ENCODE peak calls at places on chromosomes 2 and 18, in five cellular contexts. One of them, this sample, is unnamed.

GRCh38 chr2:102979429-102979828 is 217.6 kb downstream of the TMEM182 start:
- DNase-seq in IMR-90: no peak
- DNase-seq in A549: no peak
- DNase-seq in K562: no peak
- DNase-seq in PC-3: no peak
- DNase-seq in this sample: no peak

GRCh38 chr2:8694737-8695136 is 12.9 kb downstream of the ID2 start:
- DNase-seq in IMR-90: peak; percentile 39
- DNase-seq in A549: no peak
- DNase-seq in K562: no peak
- DNase-seq in PC-3: peak; percentile 82
- DNase-seq in this sample: no peak

GRCh38 chr2:45731146-45731545 is 79.7 kb downstream of the PRKCE start:
- DNase-seq in K562: no peak
- DNase-seq in PC-3: no peak
- DNase-seq in IMR-90: peak; percentile 13
- DNase-seq in A549: no peak
- DNase-seq in this sample: no peak

GRCh38 chr2:46669016-46669415 is 189.7 kb downstream of the TMEM247 start:
- DNase-seq in IMR-90: no peak
- DNase-seq in A549: no peak
- DNase-seq in K562: no peak
- DNase-seq in PC-3: no peak
- DNase-seq in this sample: no peak

GRCh38 chr2:210366675-210367080 is 51.7 kb upstream of the MYL1 start:
- DNase-seq in IMR-90: no peak
- DNase-seq in K562: no peak
- DNase-seq in PC-3: no peak
- DNase-seq in A549: no peak
- DNase-seq in this sample: peak; percentile 65

GRCh38 chr2:30448308-30448707 is 1.3 kb downstream of the LCLAT1 start:
- DNase-seq in IMR-90: no peak
- DNase-seq in A549: no peak
- DNase-seq in K562: no peak
- DNase-seq in PC-3: no peak
- DNase-seq in this sample: no peak

GRCh38 chr18:70037453-70038061 is 89.9 kb upstream of the CD226 start:
- DNase-seq in PC-3: no peak
- DNase-seq in IMR-90: no peak
- DNase-seq in A549: no peak
- DNase-seq in K562: peak; percentile 14
- DNase-seq in this sample: peak; percentile 94

GRCh38 chr2:149100739-149101699 is 62.5 kb downstream of the LYPD6B start:
- DNase-seq in A549: no peak
- DNase-seq in IMR-90: no peak
- DNase-seq in PC-3: no peak
- DNase-seq in K562: no peak
- DNase-seq in this sample: no peak

GRCh38 chr2:191009541-191010374 is 4.2 kb downstream of the STAT1 start:
- DNase-seq in A549: no peak
- DNase-seq in K562: no peak
- DNase-seq in PC-3: peak; percentile 67
- DNase-seq in IMR-90: peak; percentile 66
- DNase-seq in this sample: no peak

DNA sequence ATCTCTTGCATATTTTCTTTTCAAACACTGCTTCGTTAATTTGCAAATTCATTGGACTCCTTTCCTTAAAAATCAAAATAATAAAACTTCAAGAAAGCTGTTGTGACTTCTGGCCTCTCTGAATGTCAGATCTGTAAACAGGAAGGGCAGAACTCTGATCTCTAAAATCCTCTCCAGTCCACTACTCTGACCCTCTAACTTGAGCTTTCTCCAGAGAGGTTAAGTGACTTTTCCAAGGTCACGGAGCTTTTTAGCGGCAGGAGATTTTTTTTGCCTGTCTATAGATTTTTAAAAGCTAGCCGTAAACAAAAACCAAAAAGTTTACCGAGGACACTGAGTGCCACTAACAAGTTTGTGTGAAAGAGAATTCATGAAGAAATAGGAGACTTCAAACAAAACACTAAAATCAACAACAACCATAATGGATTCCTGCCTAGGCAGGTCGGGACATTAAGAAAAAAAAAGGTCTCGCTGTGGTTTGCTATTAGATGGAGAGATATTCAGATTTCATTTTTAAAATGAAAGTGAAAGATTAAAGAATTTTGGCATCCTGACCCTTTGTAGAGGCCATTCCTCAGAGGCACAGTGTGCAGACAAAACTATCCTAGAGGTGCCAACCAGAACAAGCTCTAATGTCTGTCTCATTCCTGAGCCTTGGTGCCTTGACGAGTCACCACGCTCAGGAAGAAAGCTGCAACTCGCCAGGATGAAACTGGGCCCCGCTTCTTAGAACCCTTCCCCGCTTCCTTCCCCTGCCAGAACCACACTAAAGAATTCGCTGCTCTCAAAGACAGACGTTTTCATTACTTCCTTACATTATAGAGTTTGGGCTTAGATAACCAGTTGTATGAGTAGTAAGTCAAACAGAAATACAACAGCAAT is 155.8 kb downstream of the TGIF1 start:
- DNase-seq in K562: no peak
- DNase-seq in IMR-90: peak; percentile 62
- DNase-seq in PC-3: peak; percentile 47
- DNase-seq in A549: no peak
- DNase-seq in this sample: no peak
- H3K4me2 ChIP-seq in K562: peak overlapping the region; percentile 94
- H3K4me2 ChIP-seq in IMR-90: peak overlapping the region; percentile 100
- H3K4me2 ChIP-seq in PC-3: peak overlapping the region; percentile 87
- H3K4me2 ChIP-seq in A549: peak overlapping the region; percentile 90
- H3K4me2 ChIP-seq in this sample: peak overlapping the region; percentile 43

DNA sequence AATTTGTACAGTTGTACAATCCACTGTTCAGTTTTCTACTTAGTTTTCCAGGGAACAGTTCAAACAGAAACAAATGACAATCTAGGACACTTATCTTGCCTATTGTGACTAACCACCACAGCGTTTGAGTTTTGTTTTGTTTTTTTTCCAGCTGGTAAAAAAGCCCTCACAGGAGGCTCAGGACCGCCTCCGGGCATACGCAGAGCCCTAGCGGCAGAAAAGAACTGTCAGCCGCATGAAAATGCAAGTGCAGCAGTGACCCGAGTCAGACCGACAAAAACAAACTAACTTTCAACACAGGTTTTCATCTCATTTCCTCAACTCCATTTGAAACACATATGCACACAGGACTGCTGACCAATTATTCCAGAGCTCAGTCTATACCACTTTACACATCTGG is 68.6 kb downstream of the STEAP3 start:
- DNase-seq in A549: no peak
- DNase-seq in IMR-90: peak; percentile 15
- DNase-seq in PC-3: peak; percentile 48
- DNase-seq in K562: no peak
- DNase-seq in this sample: peak; percentile 83
- H3K4me2 ChIP-seq in A549: no peak overlapping the region
- H3K4me2 ChIP-seq in IMR-90: peak overlapping the region; percentile 23
- H3K4me2 ChIP-seq in PC-3: peak overlapping the region; percentile 23
- H3K4me2 ChIP-seq in K562: no peak overlapping the region
- H3K4me2 ChIP-seq in this sample: no peak overlapping the region

GRCh38 chr18:26574958-26575864 is 26.9 kb upstream of the KCTD1 start:
- DNase-seq in K562: peak; percentile 33
- DNase-seq in PC-3: peak; percentile 56
- DNase-seq in A549: peak; percentile 64
- DNase-seq in IMR-90: peak; percentile 46
- DNase-seq in this sample: peak; percentile 29
- H3K4me2 ChIP-seq in K562: peak overlapping the region; percentile 47
- H3K4me2 ChIP-seq in PC-3: peak overlapping the region; percentile 86
- H3K4me2 ChIP-seq in A549: peak overlapping the region; percentile 73
- H3K4me2 ChIP-seq in IMR-90: peak overlapping the region; percentile 89
- H3K4me2 ChIP-seq in this sample: peak overlapping the region; percentile 92

GRCh38 chr2:216057688-216058193 is 23.9 kb downstream of the PECR start:
- DNase-seq in PC-3: no peak
- DNase-seq in IMR-90: peak; percentile 70
- DNase-seq in K562: no peak
- DNase-seq in A549: peak; percentile 36
- DNase-seq in this sample: peak; percentile 59

GRCh38 chr2:216059233-216059834 is 22.3 kb downstream of the PECR start:
- DNase-seq in IMR-90: no peak
- DNase-seq in K562: no peak
- DNase-seq in PC-3: peak; percentile 8
- DNase-seq in A549: no peak
- DNase-seq in this sample: no peak

GRCh38 chr2:216056739-216057138 is 24.9 kb downstream of the PECR start:
- DNase-seq in IMR-90: no peak
- DNase-seq in K562: no peak
- DNase-seq in PC-3: no peak
- DNase-seq in A549: peak; percentile 12
- DNase-seq in this sample: no peak

GRCh38 chr2:216052420-216052819 is 29.2 kb downstream of the PECR start:
- DNase-seq in A549: no peak
- DNase-seq in K562: no peak
- DNase-seq in PC-3: no peak
- DNase-seq in IMR-90: no peak
- DNase-seq in this sample: no peak

DNA sequence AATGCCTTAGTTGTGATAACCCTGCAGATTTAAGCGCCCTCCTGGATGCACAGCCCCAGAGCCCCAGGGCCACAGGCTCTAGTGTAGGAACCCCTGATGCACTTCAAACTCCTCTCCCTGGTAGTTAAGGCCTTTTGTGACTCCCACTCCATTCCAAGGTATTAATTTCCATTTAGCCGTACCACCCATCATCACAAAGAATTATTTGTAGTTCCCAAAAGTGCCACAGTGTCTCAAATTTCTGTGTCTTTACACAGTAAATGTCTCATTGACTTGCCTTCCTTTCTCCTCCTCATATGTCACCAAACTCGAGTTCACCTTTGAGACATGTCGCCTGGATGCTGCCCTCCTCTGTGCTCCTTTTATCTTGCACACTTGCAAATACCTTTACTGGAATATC is 25.9 kb downstream of the PECR start:
- DNase-seq in IMR-90: no peak
- DNase-seq in PC-3: no peak
- DNase-seq in A549: no peak
- DNase-seq in K562: no peak
- DNase-seq in this sample: no peak
- H3K4me2 ChIP-seq in IMR-90: no peak overlapping the region
- H3K4me2 ChIP-seq in PC-3: no peak overlapping the region
- H3K4me2 ChIP-seq in A549: no peak overlapping the region
- H3K4me2 ChIP-seq in K562: no peak overlapping the region
- H3K4me2 ChIP-seq in this sample: no peak overlapping the region

This sample was measured in trophoblast cell.